ENCODE peak calls at places on chromosomes 12 and 14, in six cellular contexts. One of them, this sample, is unnamed. For H3K79me1, the result is how much of the 10 kb centered on the place peaks cover.

GRCh38 chr12:82363990-82364389 is 5.7 kb downstream of the METTL25 start:
- DNase-seq in mesenchymal stem cell: no peak
- DNase-seq in IMR-90: no peak
- DNase-seq in H1: no peak
- DNase-seq in trophoblast cell: no peak
- DNase-seq in mesendoderm: no peak
- DNase-seq in this sample: no peak

GRCh38 chr12:117850048-117850447 is 118.7 kb downstream of the KSR2 start:
- DNase-seq in trophoblast cell: peak
- DNase-seq in mesendoderm: peak
- DNase-seq in IMR-90: peak
- DNase-seq in H1: peak
- DNase-seq in mesenchymal stem cell: peak
- DNase-seq in this sample: peak

GRCh38 chr14:106694638-106695393 is 1168.4 kb downstream of the TMEM121 start:
- DNase-seq in H1: no peak
- DNase-seq in mesenchymal stem cell: no peak
- DNase-seq in mesendoderm: no peak
- DNase-seq in trophoblast cell: peak
- DNase-seq in IMR-90: no peak
- DNase-seq in this sample: no peak

GRCh38 chr12:100674009-100674888 is 100.8 kb downstream of the GAS2L3 start:
- DNase-seq in mesendoderm: no peak
- DNase-seq in IMR-90: no peak
- DNase-seq in mesenchymal stem cell: no peak
- DNase-seq in trophoblast cell: no peak
- DNase-seq in H1: no peak
- DNase-seq in this sample: no peak

GRCh38 chr12:72293701-72294100 is 21.5 kb downstream of the TRHDE start:
- DNase-seq in IMR-90: no peak
- DNase-seq in trophoblast cell: no peak
- DNase-seq in H1: no peak
- DNase-seq in mesendoderm: no peak
- DNase-seq in mesenchymal stem cell: no peak
- DNase-seq in this sample: no peak

GRCh38 chr12:4506870-4507269 is 31.8 kb upstream of the RAD51AP1 start:
- DNase-seq in trophoblast cell: no peak
- DNase-seq in mesendoderm: no peak
- DNase-seq in IMR-90: peak
- DNase-seq in H1: no peak
- DNase-seq in mesenchymal stem cell: peak
- DNase-seq in this sample: no peak

GRCh38 chr12:88419794-88420193 is 160.5 kb downstream of the KITLG start:
- DNase-seq in mesenchymal stem cell: no peak
- DNase-seq in trophoblast cell: no peak
- DNase-seq in H1: no peak
- DNase-seq in IMR-90: peak
- DNase-seq in mesendoderm: no peak
- DNase-seq in this sample: no peak

GRCh38 chr14:104596927-104597351 is 7.6 kb downstream of the TMEM179 start:
- DNase-seq in mesendoderm: no peak
- DNase-seq in mesenchymal stem cell: no peak
- DNase-seq in IMR-90: no peak
- DNase-seq in trophoblast cell: no peak
- DNase-seq in H1: no peak
- DNase-seq in this sample: no peak

GRCh38 chr14:25122188-25122587 is 72.2 kb upstream of the STXBP6 start:
- DNase-seq in mesenchymal stem cell: no peak
- DNase-seq in H1: no peak
- DNase-seq in IMR-90: no peak
- DNase-seq in mesendoderm: no peak
- DNase-seq in trophoblast cell: no peak
- DNase-seq in this sample: no peak

GRCh38 chr14:75156901-75157300 is 19.5 kb downstream of the TMED10 start:
- DNase-seq in IMR-90: no peak
- DNase-seq in H1: no peak
- DNase-seq in trophoblast cell: peak
- DNase-seq in mesenchymal stem cell: no peak
- DNase-seq in mesendoderm: peak
- DNase-seq in this sample: no peak

GRCh38 chr12:57888407-57889157 is 42.1 kb upstream of the CTDSP2 start:
- DNase-seq in mesenchymal stem cell: peak
- DNase-seq in IMR-90: peak
- DNase-seq in mesendoderm: peak
- DNase-seq in trophoblast cell: no peak
- DNase-seq in H1: no peak
- DNase-seq in this sample: no peak

GRCh38 chr14:20630340-20631022 is 11.0 kb downstream of the OR6S1 start:
- DNase-seq in IMR-90: peak
- DNase-seq in H1: no peak
- DNase-seq in mesenchymal stem cell: no peak
- DNase-seq in trophoblast cell: peak
- DNase-seq in mesendoderm: peak
- DNase-seq in this sample: no peak

GRCh38 chr12:115885040-115885439 is 392.5 kb downstream of the MED13L start:
- DNase-seq in mesenchymal stem cell: no peak
- DNase-seq in IMR-90: no peak
- DNase-seq in H1: no peak
- DNase-seq in trophoblast cell: peak
- DNase-seq in mesendoderm: no peak
- DNase-seq in this sample: no peak

GRCh38 chr12:115880238-115880637 is 397.3 kb downstream of the MED13L start:
- DNase-seq in IMR-90: no peak
- DNase-seq in H1: no peak
- DNase-seq in mesenchymal stem cell: no peak
- DNase-seq in mesendoderm: no peak
- DNase-seq in trophoblast cell: no peak
- DNase-seq in this sample: no peak

GRCh38 chr12:115873416-115874082 is 403.9 kb downstream of the MED13L start:
- DNase-seq in trophoblast cell: peak
- DNase-seq in mesendoderm: no peak
- DNase-seq in mesenchymal stem cell: no peak
- DNase-seq in H1: no peak
- DNase-seq in IMR-90: no peak
- DNase-seq in this sample: no peak

GRCh38 chr12:115882941-115883340 is 394.6 kb downstream of the MED13L start:
- DNase-seq in IMR-90: no peak
- DNase-seq in mesendoderm: no peak
- DNase-seq in H1: no peak
- DNase-seq in trophoblast cell: no peak
- DNase-seq in mesenchymal stem cell: no peak
- DNase-seq in this sample: no peak

DNA sequence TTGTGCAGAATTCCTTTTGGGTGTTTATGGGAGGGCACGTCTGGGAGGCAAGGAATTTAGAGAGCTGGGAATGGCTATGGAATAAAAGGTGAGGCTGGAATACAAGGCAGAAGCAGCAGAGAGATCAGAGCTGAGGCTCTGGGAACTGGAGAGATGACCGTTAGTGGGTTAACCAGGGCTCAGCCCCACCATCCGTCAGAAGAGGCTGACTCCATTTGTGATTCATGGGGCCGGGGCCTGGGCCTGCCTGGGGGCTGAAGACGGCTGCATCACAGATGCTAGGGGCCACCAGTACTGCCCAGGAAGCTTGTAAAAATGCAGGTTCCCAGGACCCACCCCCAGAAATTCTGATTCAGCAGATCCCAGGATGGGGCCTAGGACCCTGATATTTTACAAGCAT is 398.1 kb downstream of the MED13L start:
- DNase-seq in mesenchymal stem cell: no peak
- DNase-seq in H1: no peak
- DNase-seq in trophoblast cell: no peak
- DNase-seq in IMR-90: no peak
- DNase-seq in mesendoderm: no peak
- DNase-seq in this sample: no peak
- H3K79me1 ChIP-seq in mesenchymal stem cell: under half
- H3K79me1 ChIP-seq in H1: under half
- H3K79me1 ChIP-seq in trophoblast cell: under half
- H3K79me1 ChIP-seq in IMR-90: under half
- H3K79me1 ChIP-seq in mesendoderm: under half
- H3K79me1 ChIP-seq in this sample: under half

GRCh38 chr12:130880411-130880885 is 8.6 kb downstream of the RAN start:
- DNase-seq in H1: no peak
- DNase-seq in mesenchymal stem cell: no peak
- DNase-seq in mesendoderm: no peak
- DNase-seq in trophoblast cell: no peak
- DNase-seq in IMR-90: no peak
- DNase-seq in this sample: no peak

GRCh38 chr12:130879781-130880389 is 8.0 kb downstream of the RAN start:
- DNase-seq in trophoblast cell: no peak
- DNase-seq in mesendoderm: no peak
- DNase-seq in mesenchymal stem cell: no peak
- DNase-seq in H1: no peak
- DNase-seq in IMR-90: no peak
- DNase-seq in this sample: no peak

GRCh38 chr12:130881548-130881947 is 9.7 kb downstream of the RAN start:
- DNase-seq in trophoblast cell: no peak
- DNase-seq in H1: no peak
- DNase-seq in mesenchymal stem cell: no peak
- DNase-seq in IMR-90: no peak
- DNase-seq in mesendoderm: no peak
- DNase-seq in this sample: no peak

GRCh38 chr12:130879212-130879686 is 7.4 kb downstream of the RAN start:
- DNase-seq in mesenchymal stem cell: no peak
- DNase-seq in H1: no peak
- DNase-seq in IMR-90: no peak
- DNase-seq in mesendoderm: no peak
- DNase-seq in trophoblast cell: no peak
- DNase-seq in this sample: no peak

GRCh38 chr12:130881046-130881445 is 9.2 kb downstream of the RAN start:
- DNase-seq in IMR-90: no peak
- DNase-seq in H1: no peak
- DNase-seq in mesenchymal stem cell: no peak
- DNase-seq in mesendoderm: no peak
- DNase-seq in trophoblast cell: no peak
- DNase-seq in this sample: no peak
- H3K4me3 ChIP-seq in IMR-90: no peak
- H3K4me3 ChIP-seq in H1: no peak
- H3K4me3 ChIP-seq in mesenchymal stem cell: peak
- H3K4me3 ChIP-seq in mesendoderm: no peak
- H3K4me3 ChIP-seq in trophoblast cell: peak
- H3K4me3 ChIP-seq in this sample: no peak

GRCh38 chr12:68497112-68497511 is 113.6 kb upstream of the RAP1B start:
- DNase-seq in IMR-90: no peak
- DNase-seq in H1: no peak
- DNase-seq in mesendoderm: no peak
- DNase-seq in mesenchymal stem cell: peak
- DNase-seq in trophoblast cell: no peak
- DNase-seq in this sample: no peak
- H3K79me1 ChIP-seq in IMR-90: under half
- H3K79me1 ChIP-seq in H1: under half
- H3K79me1 ChIP-seq in mesendoderm: under half
- H3K79me1 ChIP-seq in mesenchymal stem cell: under half
- H3K79me1 ChIP-seq in trophoblast cell: under half
- H3K79me1 ChIP-seq in this sample: under half

DNA sequence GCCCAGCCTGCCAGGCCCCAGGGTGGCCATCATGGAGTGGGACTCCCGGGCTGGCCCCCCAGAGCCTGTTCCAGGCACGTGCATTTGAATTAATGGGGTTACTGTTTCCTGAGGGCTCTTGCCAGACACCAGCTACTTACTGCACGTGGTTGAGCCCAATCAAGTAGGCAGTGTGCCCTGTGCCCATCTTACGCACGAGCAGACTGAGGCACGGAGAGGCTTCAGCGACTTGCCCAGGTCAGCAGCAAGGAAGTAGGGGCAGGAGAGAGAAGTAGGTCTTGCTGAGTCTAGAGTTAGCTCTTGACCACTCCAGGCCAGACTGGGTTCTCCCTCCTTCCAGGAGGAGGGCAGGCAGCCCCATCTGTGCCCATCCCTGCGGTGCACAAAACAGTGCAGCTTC is 67.7 kb downstream of the DIO3 start:
- DNase-seq in mesendoderm: no peak
- DNase-seq in mesenchymal stem cell: no peak
- DNase-seq in trophoblast cell: no peak
- DNase-seq in IMR-90: no peak
- DNase-seq in H1: no peak
- DNase-seq in this sample: no peak
- H3K4me3 ChIP-seq in mesendoderm: no peak
- H3K4me3 ChIP-seq in mesenchymal stem cell: no peak
- H3K4me3 ChIP-seq in trophoblast cell: no peak
- H3K4me3 ChIP-seq in IMR-90: no peak
- H3K4me3 ChIP-seq in H1: no peak
- H3K4me3 ChIP-seq in this sample: no peak

GRCh38 chr14:50347521-50347920 is 35.4 kb downstream of the DMAC2L start:
- DNase-seq in IMR-90: peak
- DNase-seq in H1: no peak
- DNase-seq in trophoblast cell: peak
- DNase-seq in mesendoderm: no peak
- DNase-seq in mesenchymal stem cell: peak
- DNase-seq in this sample: no peak
- H3K79me1 ChIP-seq in IMR-90: under half
- H3K79me1 ChIP-seq in H1: under half
- H3K79me1 ChIP-seq in trophoblast cell: under half
- H3K79me1 ChIP-seq in mesendoderm: under half
- H3K79me1 ChIP-seq in mesenchymal stem cell: under half
- H3K79me1 ChIP-seq in this sample: under half

This sample was measured in neuronal stem cell.